ENCODE peak calls at places on chromosomes 11 and 22, in seven cellular contexts. Y, Q, X, H, S, V and O are unnamed samples.

GRCh38 chr11:30733748-30734147 is 147.6 kb upstream of the MPPED2 start:
- DNase-seq in H (no peak), V (no peak), Y (no peak), X (no peak), S (no peak), Q (no peak), O (no peak)

GRCh38 chr11:122984186-122985011 is 2.8 kb upstream of the BSX start:
- DNase-seq in X (peak), V (peak), S (peak), Q (no peak), H (peak), Y (no peak), O (peak)

GRCh38 chr11:114270531-114271270 is 25.5 kb upstream of the NNMT start:
- DNase-seq in Q (no peak), S (no peak), X (no peak), H (no peak), Y (no peak), V (no peak), O (no peak)

GRCh38 chr22:42468841-42469240 is 36.6 kb upstream of the NFAM1 start:
- DNase-seq in Q (no peak), X (no peak), V (no peak), H (peak), Y (no peak), S (no peak), O (no peak)

GRCh38 chr11:9072790-9073189 is 18.6 kb downstream of the SCUBE2 start:
- DNase-seq in Q (no peak), H (no peak), X (no peak), S (no peak), Y (no peak), V (no peak), O (no peak)

GRCh38 chr11:124405611-124406010 is 6.8 kb upstream of the OR8B3 start:
- DNase-seq in X (no peak), Y (no peak), Q (no peak), S (no peak), V (no peak), H (peak), O (no peak)

GRCh38 chr11:75474240-75474639 is 41.2 kb upstream of the KLHL35 start:
- DNase-seq in V (no peak), H (no peak), Q (no peak), S (no peak), Y (no peak), X (no peak), O (no peak)

GRCh38 chr11:47854667-47855066 is 6.5 kb upstream of the NUP160 start:
- DNase-seq in V (no peak), X (no peak), S (no peak), Q (no peak), H (no peak), Y (no peak), O (no peak)

GRCh38 chr11:80350541-80350940 is 909.7 kb upstream of the TENM4 start:
- DNase-seq in Y (no peak), V (no peak), Q (no peak), X (no peak), S (no peak), H (no peak), O (no peak)
- H3K4me2 ChIP-seq in Y (no peak), V (no peak), Q (no peak), X (no peak), S (no peak), H (no peak), O (no peak)

GRCh38 chr22:44089717-44090570 is 65.8 kb downstream of the PARVB start:
- DNase-seq in H (no peak), S (no peak), V (no peak), X (no peak), Q (no peak), Y (no peak), O (peak)

GRCh38 chr22:44086759-44087158 is 62.7 kb downstream of the PARVB start:
- DNase-seq in Q (no peak), Y (no peak), V (no peak), S (no peak), H (peak), X (no peak), O (peak)

GRCh38 chr22:44088976-44089570 is 65.0 kb downstream of the PARVB start:
- DNase-seq in Q (no peak), X (no peak), S (no peak), V (no peak), Y (no peak), H (peak), O (peak)

GRCh38 chr22:44084044-44084772 is 60.1 kb downstream of the PARVB start:
- DNase-seq in V (no peak), Y (no peak), S (no peak), Q (no peak), H (no peak), X (no peak), O (peak)

GRCh38 chr22:44085743-44086741 is 61.9 kb downstream of the PARVB start:
- DNase-seq in H (peak), Y (peak), X (no peak), S (peak), Q (peak), V (peak), O (peak)
- H3K4me2 ChIP-seq in H (peak), Y (no peak), X (no peak), S (no peak), Q (no peak), V (no peak), O (no peak)

GRCh38 chr11:131913267-131913666 is 542.9 kb downstream of the NTM start:
- DNase-seq in X (no peak), Q (no peak), H (peak), V (no peak), Y (no peak), S (no peak), O (peak)
- H3K4me2 ChIP-seq in X (no peak), Q (no peak), H (no peak), V (no peak), Y (no peak), S (no peak), O (peak)

DNA sequence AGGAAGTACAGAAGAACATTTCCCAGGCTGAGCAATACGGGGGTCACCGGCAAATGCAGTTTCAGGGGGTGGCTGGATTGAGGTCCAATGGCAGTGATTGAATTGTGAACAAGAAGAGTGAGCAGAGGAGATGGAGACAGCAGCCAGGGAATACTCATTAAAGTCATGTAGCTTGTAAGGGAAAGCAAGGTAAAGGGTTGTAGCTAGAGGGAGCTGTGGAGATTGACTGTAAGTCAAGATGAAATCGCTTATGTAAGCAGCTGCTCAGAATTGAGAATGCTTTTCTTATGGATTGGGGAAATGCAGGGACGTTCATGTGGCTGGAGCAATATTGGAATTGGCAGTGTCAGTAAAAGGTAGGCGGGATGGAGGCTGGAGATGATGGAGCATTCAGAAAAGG is 111.4 kb upstream of the TBCEL start:
- DNase-seq in S (no peak), V (peak), Q (peak), Y (no peak), X (no peak), H (peak), O (peak)
- H3K4me2 ChIP-seq in S (no peak), V (no peak), Q (no peak), Y (no peak), X (no peak), H (no peak), O (no peak)